ENCODE peak calls at places on chromosomes 16 and 17, in four cellular contexts. Q, T, F and V are unnamed samples.
A peak's percentile ranks its signal among the peaks of the same experiment; 100 is the strongest.

GRCh38 chr16:22688930-22689329 is 125.0 kb upstream of the HS3ST2 start:
- DNase-seq in Q (no peak), F (no peak), T (no peak), V (no peak)

GRCh38 chr16:72850863-72851262 is 197.1 kb downstream of the ZFHX3 start:
- DNase-seq in T (no peak), Q (no peak), F (no peak), V (no peak)

GRCh38 chr17:41369023-41369422 is 590 bp downstream of the KRT33B start:
- DNase-seq in Q (no peak), T (no peak), F (no peak), V (no peak)

GRCh38 chr17:70329751-70330150 is 160.4 kb downstream of the KCNJ2 start:
- DNase-seq in F (no peak), Q (no peak), T (no peak), V (no peak)

GRCh38 chr17:82212331-82213250 is at the start of gene CCDC57:
- DNase-seq in Q (peak; percentile 61), T (peak; percentile 88), F (no peak), V (peak; percentile 74)

GRCh38 chr17:66393038-66393437 is 90.6 kb downstream of the PRKCA start:
- DNase-seq in F (no peak), Q (no peak), T (no peak), V (no peak)

GRCh38 chr16:370980-371728 is 816 bp upstream of the MRPL28 start:
- DNase-seq in Q (no peak), F (no peak), T (peak; percentile 61), V (no peak)

GRCh38 chr17:68054296-68054900 is 18.9 kb downstream of the KPNA2 start:
- DNase-seq in T (no peak), Q (no peak), F (no peak), V (no peak)

GRCh38 chr17:46193246-46193625 is at the start of gene KANSL1:
- DNase-seq in T (peak; percentile 90), Q (peak; percentile 87), F (peak; percentile 76), V (peak; percentile 82)

GRCh38 chr17:29778936-29779811 is 150.9 kb downstream of the SSH2 start:
- DNase-seq in T (peak; percentile 78), Q (peak; percentile 36), F (peak; percentile 40), V (peak; percentile 63)

GRCh38 chr17:12859520-12859919 is 70.2 kb downstream of the ARHGAP44 start:
- DNase-seq in Q (no peak), F (no peak), T (no peak), V (no peak)

GRCh38 chr17:2087597-2088211 is 32.8 kb downstream of the HIC1 start:
- DNase-seq in T (no peak), F (no peak), Q (no peak), V (no peak)

GRCh38 chr17:67520282-67520906 is 143.3 kb downstream of the PITPNC1 start:
- DNase-seq in Q (no peak), F (no peak), T (no peak), V (no peak)

GRCh38 chr17:39979865-39980401 is 674 bp upstream of the PSMD3 start:
- DNase-seq in F (no peak), Q (peak; percentile 48), T (no peak), V (peak; percentile 31)

GRCh38 chr17:66915204-66915611 is 49.3 kb upstream of the CACNG4 start:
- DNase-seq in F (peak; percentile 39), T (no peak), Q (peak; percentile 21), V (peak; percentile 43)

GRCh38 chr16:784431-784830 is 3.8 kb downstream of the RPUSD1 start:
- DNase-seq in F (no peak), Q (no peak), T (no peak), V (no peak)

GRCh38 chr16:13205352-13205751 is 304.0 kb downstream of the SHISA9 start:
- DNase-seq in T (no peak), Q (no peak), F (no peak), V (no peak)

GRCh38 chr17:29141484-29141835 is 38.7 kb downstream of the MYO18A start:
- DNase-seq in Q (no peak), T (no peak), F (no peak), V (no peak)

GRCh38 chr17:29238133-29238850 is 8.4 kb upstream of the CRYBA1 start:
- DNase-seq in Q (no peak), T (peak; percentile 41), F (no peak), V (no peak)

GRCh38 chr17:29557085-29557697 is 9.6 kb downstream of the ABHD15 start:
- DNase-seq in Q (no peak), F (no peak), T (peak; percentile 13), V (no peak)

GRCh38 chr16:31472559-31473203 is 729 bp downstream of the TGFB1I1 start:
- DNase-seq in F (peak; percentile 90), Q (peak; percentile 58), T (peak; percentile 92), V (peak; percentile 93)

GRCh38 chr17:66829386-66829864 is 5.5 kb upstream of the CACNG5 start:
- DNase-seq in F (no peak), T (peak; percentile 79), Q (peak; percentile 18), V (peak; percentile 74)

GRCh38 chr16:73196670-73197069 is 148.7 kb upstream of the ZFHX3 start:
- DNase-seq in T (peak; percentile 74), Q (peak; percentile 70), F (peak; percentile 54), V (peak; percentile 73)

GRCh38 chr16:66344533-66345145 is 21.9 kb upstream of the CDH5 start:
- DNase-seq in Q (peak; percentile 29), F (no peak), T (no peak), V (no peak)

GRCh38 chr17:9987779-9988585 is 82.9 kb upstream of the RCVRN start:
- DNase-seq in T (peak; percentile 72), F (no peak), Q (peak; percentile 18), V (peak; percentile 60)

GRCh38 chr16:28589930-28590329 is 6.9 kb downstream of the SULT1A2 start:
- DNase-seq in T (no peak), Q (no peak), F (no peak), V (no peak)

GRCh38 chr17:72338847-72339790 is 218.3 kb downstream of the SOX9 start:
- DNase-seq in Q (peak; percentile 97), T (no peak), F (peak; percentile 91), V (no peak)

GRCh38 chr16:73228649-73229048 is 180.7 kb upstream of the ZFHX3 start:
- DNase-seq in Q (no peak), F (no peak), T (no peak), V (no peak)

GRCh38 chr16:81774348-81774747 is 4.7 kb upstream of the PLCG2 start:
- DNase-seq in F (no peak), Q (no peak), T (no peak), V (no peak)

GRCh38 chr16:66335704-66336329 is 30.7 kb upstream of the CDH5 start:
- DNase-seq in Q (no peak), F (no peak), T (no peak), V (no peak)

GRCh38 chr17:58339775-58340622 is 11.4 kb upstream of the TSPOAP1 start:
- DNase-seq in F (no peak), T (no peak), Q (no peak), V (peak; percentile 3)

GRCh38 chr17:78128616-78129384 is at the start of gene TMC6:
- DNase-seq in T (peak; percentile 89), Q (peak; percentile 87), F (peak; percentile 64), V (peak; percentile 82)

GRCh38 chr16:66660422-66661209 is 35.9 kb downstream of the CMTM4 start:
- DNase-seq in F (no peak), Q (peak; percentile 84), T (no peak), V (peak; percentile 24)

GRCh38 chr16:26961459-26961858 is 105.3 kb upstream of the C16orf82 start:
- DNase-seq in F (no peak), Q (no peak), T (no peak), V (no peak)

GRCh38 chr16:10579965-10580918 is at the start of gene EMP2:
- DNase-seq in Q (peak; percentile 84), F (peak; percentile 36), T (peak; percentile 90), V (peak; percentile 80)

GRCh38 chr16:17301593-17302135 is 169.1 kb downstream of the XYLT1 start:
- DNase-seq in F (no peak), Q (no peak), T (no peak), V (no peak)

GRCh38 chr16:68760671-68761275 is 23.7 kb downstream of the CDH1 start:
- DNase-seq in F (no peak), T (no peak), Q (peak; percentile 87), V (no peak)
- TF ChIP-seq ATF3 in F (no peak), T (no peak), Q (no peak), V (no peak)

GRCh38 chr17:35765086-35765710 is 4.5 kb downstream of the C17orf50 start:
- DNase-seq in Q (no peak), T (no peak), F (no peak), V (no peak)

GRCh38 chr17:35766489-35766877 is 5.8 kb downstream of the C17orf50 start:
- DNase-seq in T (no peak), Q (no peak), F (no peak), V (no peak)

GRCh38 chr17:35768796-35769195 is 8.1 kb downstream of the C17orf50 start:
- DNase-seq in F (no peak), T (no peak), Q (no peak), V (no peak)

GRCh38 chr17:35765731-35766488 is 5.2 kb downstream of the C17orf50 start:
- DNase-seq in F (no peak), Q (no peak), T (no peak), V (no peak)

GRCh38 chr17:35766903-35767510 is 6.3 kb downstream of the C17orf50 start:
- DNase-seq in Q (no peak), T (no peak), F (no peak), V (no peak)
- TF ChIP-seq ATF3 in Q (no peak), T (no peak), F (no peak), V (no peak)

GRCh38 chr17:43861960-43862359 is 15.0 kb downstream of the CD300LG start:
- DNase-seq in F (no peak), Q (no peak), T (no peak), V (no peak)

GRCh38 chr17:43857141-43857540 is 10.2 kb downstream of the CD300LG start:
- DNase-seq in F (no peak), T (no peak), Q (no peak), V (no peak)

GRCh38 chr17:43858201-43858600 is 11.2 kb downstream of the CD300LG start:
- DNase-seq in F (no peak), Q (no peak), T (no peak), V (no peak)

GRCh38 chr17:43860927-43861622 is 14.1 kb downstream of the CD300LG start:
- DNase-seq in Q (no peak), T (no peak), F (no peak), V (no peak)

GRCh38 chr17:43860077-43860725 is 13.2 kb downstream of the CD300LG start:
- DNase-seq in Q (no peak), T (no peak), F (no peak), V (no peak)
- TF ChIP-seq ATF3 in Q (no peak), T (no peak), F (no peak), V (no peak)

GRCh38 chr17:60171753-60172079 is 21.9 kb downstream of the CA4 start:
- DNase-seq in Q (peak; percentile 58), T (no peak), F (no peak), V (no peak)
- TF ChIP-seq ATF3 in Q (no peak), T (no peak), F (no peak), V (no peak)

GRCh38 chr17:8235676-8236075 is 12.2 kb downstream of the CTC1 start:
- DNase-seq in Q (no peak), F (no peak), T (no peak), V (no peak)
- TF ChIP-seq ATF3 in Q (no peak), F (no peak), T (no peak), V (no peak)

GRCh38 chr17:49583226-49583625 is 7.6 kb downstream of the NXPH3 start:
- DNase-seq in Q (no peak), F (no peak), T (no peak), V (no peak)
- TF ChIP-seq ATF3 in Q (no peak), F (no peak), T (no peak), V (no peak)